ENCODE peak calls at places on chromosomes 5 and 9, in six cellular contexts. B is left cardiac atrium, K is tibial artery, T is AG09309, Q is T-helper 1 cell, C is DMS 273 treated with DMSO at 0.1 percent for 48 hours. Z is an unnamed sample.
A peak's percentile ranks its signal among the peaks of the same experiment; 100 is the strongest.

GRCh38 chr9:12231832-12232231 is 461.4 kb upstream of the TYRP1 start:
- DNase-seq in B (no peak), K (no peak), T (no peak), Q (no peak), C (no peak), Z (no peak)

GRCh38 chr9:28720746-28721145 is 1147.5 kb upstream of the C9orf72 start:
- DNase-seq in B (no peak), K (no peak), T (no peak), Q (no peak), C (no peak), Z (no peak)

GRCh38 chr9:34741628-34742027 is 31.7 kb upstream of the CCL21 start:
- DNase-seq in B (no peak), K (no peak), T (no peak), Q (no peak), C (no peak), Z (no peak)

GRCh38 chr5:139660105-139660915 is 12.2 kb downstream of the CXXC5 start:
- DNase-seq in B (peak; percentile 77), K (peak; percentile 84), T (no peak), Q (no peak), C (peak; percentile 87), Z (peak; percentile 85)

GRCh38 chr5:150502847-150503246 is 5.1 kb upstream of the NDST1 start:
- DNase-seq in B (no peak), K (no peak), T (no peak), Q (no peak), C (no peak), Z (no peak)

GRCh38 chr5:150621301-150621700 is 19.2 kb upstream of the SYNPO start:
- DNase-seq in B (no peak), K (no peak), T (no peak), Q (no peak), C (no peak), Z (no peak)

GRCh38 chr5:98765815-98766214 is 7.6 kb upstream of the RGMB start:
- DNase-seq in B (no peak), K (no peak), T (no peak), Q (no peak), C (no peak), Z (no peak)

GRCh38 chr9:4826417-4827166 is 33.8 kb downstream of the RCL1 start:
- DNase-seq in B (no peak), K (no peak), T (no peak), Q (no peak), C (no peak), Z (no peak)

GRCh38 chr5:155082401-155082800 is 68.8 kb downstream of the KIF4B start:
- DNase-seq in B (no peak), K (no peak), T (peak; percentile 24), Q (no peak), C (no peak), Z (no peak)

GRCh38 chr5:13536921-13537320 is 407.6 kb downstream of the DNAH5 start:
- DNase-seq in B (no peak), K (no peak), T (no peak), Q (no peak), C (no peak), Z (no peak)

GRCh38 chr9:82247318-82247717 is 258.7 kb downstream of the SPATA31D1 start:
- DNase-seq in B (no peak), K (peak; percentile 53), T (no peak), Q (no peak), C (no peak), Z (peak; percentile 35)

GRCh38 chr5:179866241-179867078 is 7.8 kb upstream of the MRNIP start:
- DNase-seq in B (no peak), K (no peak), T (no peak), Q (no peak), C (peak; percentile 7), Z (no peak)

GRCh38 chr9:92455217-92455616 is 27.1 kb downstream of the ASPN start:
- DNase-seq in B (no peak), K (no peak), T (no peak), Q (no peak), C (no peak), Z (no peak)

GRCh38 chr9:1018121-1018520 is 32.0 kb upstream of the DMRT2 start:
- DNase-seq in B (no peak), K (no peak), T (no peak), Q (no peak), C (no peak), Z (no peak)

GRCh38 chr5:75510836-75511434 is 494 bp downstream of the CERT1 start:
- DNase-seq in B (peak; percentile 62), K (peak; percentile 45), T (no peak), Q (peak; percentile 4), C (no peak), Z (peak; percentile 77)

GRCh38 chr5:169020102-169020501 is 280.8 kb downstream of the SLIT3 start:
- DNase-seq in B (no peak), K (no peak), T (no peak), Q (no peak), C (no peak), Z (no peak)

GRCh38 chr9:114238919-114239879 is 83.7 kb upstream of the ORM1 start:
- DNase-seq in B (peak; percentile 43), K (no peak), T (peak; percentile 72), Q (no peak), C (no peak), Z (no peak)

GRCh38 chr5:141611289-141611688 is 7.5 kb downstream of the DIAPH1 start:
- DNase-seq in B (no peak), K (no peak), T (no peak), Q (no peak), C (no peak), Z (no peak)

GRCh38 chr5:176817864-176818377 is 7.6 kb downstream of the UNC5A start:
- DNase-seq in B (no peak), K (no peak), T (no peak), Q (no peak), C (no peak), Z (no peak)

GRCh38 chr5:131384181-131384580 is 120.3 kb downstream of the CDC42SE2 start:
- DNase-seq in B (no peak), K (no peak), T (no peak), Q (no peak), C (no peak), Z (no peak)

GRCh38 chr9:81372628-81373191 is 316.6 kb downstream of the TLE1 start:
- DNase-seq in B (no peak), K (peak; percentile 27), T (no peak), Q (no peak), C (peak; percentile 11), Z (peak; percentile 40)

GRCh38 chr9:87792831-87793288 is 66.9 kb downstream of the CTSL start:
- DNase-seq in B (peak; percentile 74), K (peak; percentile 81), T (peak; percentile 76), Q (no peak), C (no peak), Z (peak; percentile 77)

GRCh38 chr9:38026021-38026809 is 42.8 kb downstream of the SHB start:
- DNase-seq in B (peak; percentile 60), K (peak; percentile 54), T (peak; percentile 79), Q (no peak), C (peak; percentile 30), Z (peak; percentile 40)

GRCh38 chr5:56183507-56183906 is 49.6 kb downstream of the ANKRD55 start:
- DNase-seq in B (no peak), K (no peak), T (peak; percentile 85), Q (no peak), C (no peak), Z (no peak)

GRCh38 chr5:22928821-22929482 is 75.8 kb upstream of the CDH12 start:
- DNase-seq in B (no peak), K (no peak), T (no peak), Q (no peak), C (no peak), Z (no peak)

Z was measured in psoas muscle.